ENCODE peak calls at places on chromosomes 13 and 19, in seven cellular contexts. One of them, this sample, is unnamed.

GRCh38 chr19:54448037-54448773 is 794 bp upstream of the LENG8 start:
- DNase-seq in left ventricle myocardium superior: peak; percentile 67
- DNase-seq in lower leg skin: peak; percentile 93
- DNase-seq in T1000: peak; percentile 42
- DNase-seq in NCI-H1105: no peak
- DNase-seq in ascending aorta: no peak
- DNase-seq in COLO829: peak; percentile 45
- DNase-seq in this sample: no peak

GRCh38 chr13:40275636-40276035 is 390.8 kb downstream of the FOXO1 start:
- DNase-seq in left ventricle myocardium superior: no peak
- DNase-seq in lower leg skin: no peak
- DNase-seq in T1000: no peak
- DNase-seq in NCI-H1105: no peak
- DNase-seq in ascending aorta: no peak
- DNase-seq in COLO829: no peak
- DNase-seq in this sample: no peak

GRCh38 chr19:35341006-35341405 is 6.7 kb upstream of the FFAR1 start:
- DNase-seq in left ventricle myocardium superior: peak; percentile 8
- DNase-seq in lower leg skin: no peak
- DNase-seq in T1000: no peak
- DNase-seq in NCI-H1105: no peak
- DNase-seq in ascending aorta: no peak
- DNase-seq in COLO829: no peak
- DNase-seq in this sample: no peak

GRCh38 chr13:82962422-82962821 is 919.9 kb downstream of the SLITRK1 start:
- DNase-seq in left ventricle myocardium superior: no peak
- DNase-seq in lower leg skin: no peak
- DNase-seq in T1000: no peak
- DNase-seq in NCI-H1105: no peak
- DNase-seq in ascending aorta: no peak
- DNase-seq in COLO829: no peak
- DNase-seq in this sample: no peak

GRCh38 chr13:48842316-48842715 is 133.4 kb upstream of the FNDC3A start:
- DNase-seq in left ventricle myocardium superior: no peak
- DNase-seq in lower leg skin: no peak
- DNase-seq in T1000: no peak
- DNase-seq in NCI-H1105: no peak
- DNase-seq in ascending aorta: no peak
- DNase-seq in COLO829: no peak
- DNase-seq in this sample: no peak

GRCh38 chr13:105037064-105037463 is 1498.4 kb downstream of the EFNB2 start:
- DNase-seq in left ventricle myocardium superior: no peak
- DNase-seq in lower leg skin: no peak
- DNase-seq in T1000: no peak
- DNase-seq in NCI-H1105: no peak
- DNase-seq in ascending aorta: no peak
- DNase-seq in COLO829: no peak
- DNase-seq in this sample: no peak

GRCh38 chr19:52270266-52270885 is 989 bp downstream of the ZNF766 start:
- DNase-seq in left ventricle myocardium superior: no peak
- DNase-seq in lower leg skin: no peak
- DNase-seq in T1000: no peak
- DNase-seq in NCI-H1105: peak; percentile 19
- DNase-seq in ascending aorta: no peak
- DNase-seq in COLO829: no peak
- DNase-seq in this sample: no peak

GRCh38 chr13:72258340-72258981 is 391.5 kb upstream of the DACH1 start:
- DNase-seq in left ventricle myocardium superior: no peak
- DNase-seq in lower leg skin: no peak
- DNase-seq in T1000: no peak
- DNase-seq in NCI-H1105: no peak
- DNase-seq in ascending aorta: no peak
- DNase-seq in COLO829: no peak
- DNase-seq in this sample: no peak

GRCh38 chr13:96075953-96076543 is 13.9 kb upstream of the HS6ST3 start:
- DNase-seq in left ventricle myocardium superior: no peak
- DNase-seq in lower leg skin: no peak
- DNase-seq in T1000: no peak
- DNase-seq in NCI-H1105: no peak
- DNase-seq in ascending aorta: no peak
- DNase-seq in COLO829: peak; percentile 30
- DNase-seq in this sample: no peak

This sample was measured in CD4-positive, alpha-beta T cell.